ENCODE peak calls at places on chromosomes 2 and 18, in eight cellular contexts. K is CD8-positive, alpha-beta T cell; C is lung; J is NT2/D1; D is tibial artery; X is Karpas-422; E is mesendoderm; G is OCI-LY7. R is an unnamed sample.

GRCh38 chr2:33476100-33476792 is at the start of gene RASGRP3:
- DNase-seq in K (peak; percentile 66), C (peak; percentile 77), J (no peak), D (peak; percentile 88), X (peak; percentile 80), E (peak; percentile 53), G (peak; percentile 81), R (peak; percentile 78)

GRCh38 chr2:138202762-138203161 is 238.5 kb downstream of the HNMT start:
- DNase-seq in K (no peak), C (no peak), J (no peak), D (no peak), X (no peak), E (no peak), G (no peak), R (no peak)

GRCh38 chr2:185456517-185456916 is 282.1 kb upstream of the FSIP2 start:
- DNase-seq in K (no peak), C (no peak), J (no peak), D (no peak), X (no peak), E (no peak), G (no peak), R (no peak)

GRCh38 chr2:203786912-203787311 is 80.5 kb downstream of the CD28 start:
- DNase-seq in K (no peak), C (no peak), J (no peak), D (peak; percentile 48), X (no peak), E (no peak), G (peak; percentile 44), R (no peak)

GRCh38 chr2:58540680-58541079 is 299.6 kb upstream of the FANCL start:
- DNase-seq in K (no peak), C (no peak), J (peak; percentile 64), D (no peak), X (no peak), E (peak; percentile 87), G (no peak), R (no peak)

GRCh38 chr18:47166235-47166634 is 9.9 kb downstream of the IER3IP1 start:
- DNase-seq in K (no peak), C (no peak), J (no peak), D (no peak), X (no peak), E (no peak), G (no peak), R (no peak)

GRCh38 chr2:128319773-128320608 is 1.3 kb upstream of the HS6ST1 start:
- DNase-seq in K (peak; percentile 9), C (peak; percentile 28), J (no peak), D (no peak), X (no peak), E (no peak), G (no peak), R (no peak)

GRCh38 chr2:165239826-165240618 is 808 bp downstream of the SCN2A start:
- DNase-seq in K (no peak), C (no peak), J (no peak), D (no peak), X (no peak), E (no peak), G (no peak), R (no peak)

GRCh38 chr2:237993701-237994100 is 26.9 kb downstream of the UBE2F start:
- DNase-seq in K (no peak), C (no peak), J (no peak), D (no peak), X (no peak), E (no peak), G (no peak), R (no peak)

GRCh38 chr2:217943379-217944321 is 59.1 kb downstream of the TNS1 start:
- DNase-seq in K (no peak), C (peak; percentile 87), J (peak; percentile 67), D (peak; percentile 82), X (peak; percentile 52), E (peak; percentile 86), G (no peak), R (peak; percentile 74)

GRCh38 chr2:101139495-101139894 is 11.7 kb downstream of the TBC1D8 start:
- DNase-seq in K (no peak), C (no peak), J (no peak), D (no peak), X (no peak), E (no peak), G (no peak), R (no peak)
- H3K4me1 ChIP-seq in K (no peaks in the 10 kb centered on the region), C (peaks cover 12% of the 10 kb centered on the region), J (no peaks in the 10 kb centered on the region), D (peaks cover 34% of the 10 kb centered on the region), X (no peaks in the 10 kb centered on the region), E (peaks cover 4% of the 10 kb centered on the region), G (no peaks in the 10 kb centered on the region), R (peaks cover 4% of the 10 kb centered on the region)

GRCh38 chr18:2953935-2954641 is 58.9 kb downstream of the LPIN2 start:
- DNase-seq in K (no peak), C (no peak), J (no peak), D (no peak), X (no peak), E (no peak), G (no peak), R (no peak)

GRCh38 chr18:2954869-2955645 is 57.9 kb downstream of the LPIN2 start:
- DNase-seq in K (no peak), C (no peak), J (no peak), D (no peak), X (no peak), E (no peak), G (no peak), R (no peak)

GRCh38 chr18:2958819-2959298 is 54.1 kb downstream of the LPIN2 start:
- DNase-seq in K (no peak), C (no peak), J (no peak), D (peak; percentile 69), X (no peak), E (no peak), G (peak; percentile 41), R (no peak)

GRCh38 chr18:2959341-2959740 is 53.6 kb downstream of the LPIN2 start:
- DNase-seq in K (no peak), C (no peak), J (no peak), D (no peak), X (no peak), E (no peak), G (no peak), R (no peak)

DNA sequence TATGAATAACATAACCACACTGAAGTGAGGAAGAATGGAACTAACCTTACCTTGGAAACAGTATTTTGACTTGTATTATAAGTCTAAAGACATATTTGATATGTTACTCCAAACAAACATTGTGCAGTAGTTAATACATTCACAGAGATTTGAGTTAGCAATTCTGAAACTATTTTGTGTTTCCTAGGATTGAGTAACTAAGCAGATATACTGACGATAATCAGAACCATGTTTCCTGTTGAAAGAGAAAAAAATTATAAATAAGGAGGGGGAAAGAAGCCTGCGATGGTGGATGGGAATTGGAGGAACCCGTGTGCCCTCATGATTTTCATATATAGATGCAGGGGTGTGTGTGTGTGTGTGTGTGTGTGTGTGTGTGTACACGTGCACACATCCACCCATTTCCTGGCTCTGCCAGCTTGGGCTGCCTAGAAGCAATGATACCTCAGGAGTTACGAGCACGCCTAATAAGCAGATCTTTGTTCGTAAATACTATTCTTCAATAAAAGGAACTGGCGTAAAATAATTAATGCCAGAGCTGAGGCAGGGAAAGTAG is 56.9 kb downstream of the LPIN2 start:
- DNase-seq in K (no peak), C (no peak), J (no peak), D (no peak), X (no peak), E (no peak), G (no peak), R (no peak)
- H3K4me1 ChIP-seq in K (peaks cover 66% of the 10 kb centered on the region), C (peaks cover 10% of the 10 kb centered on the region), J (no peaks in the 10 kb centered on the region), D (peaks cover 54% of the 10 kb centered on the region), X (peaks cover 43% of the 10 kb centered on the region), E (no peaks in the 10 kb centered on the region), G (peaks cover 46% of the 10 kb centered on the region), R (peaks cover 6% of the 10 kb centered on the region)

GRCh38 chr2:160484859-160485520 is 8.6 kb downstream of the RBMS1 start:
- DNase-seq in K (no peak), C (no peak), J (no peak), D (no peak), X (no peak), E (peak; percentile 56), G (no peak), R (no peak)
- H3K4me1 ChIP-seq in K (peaks cover 72% of the 10 kb centered on the region), C (peaks cover 3% of the 10 kb centered on the region), J (no peaks in the 10 kb centered on the region), D (peaks cover 58% of the 10 kb centered on the region), X (no peaks in the 10 kb centered on the region), E (peaks cover 4% of the 10 kb centered on the region), G (no peaks in the 10 kb centered on the region), R (peaks cover 3% of the 10 kb centered on the region)

DNA sequence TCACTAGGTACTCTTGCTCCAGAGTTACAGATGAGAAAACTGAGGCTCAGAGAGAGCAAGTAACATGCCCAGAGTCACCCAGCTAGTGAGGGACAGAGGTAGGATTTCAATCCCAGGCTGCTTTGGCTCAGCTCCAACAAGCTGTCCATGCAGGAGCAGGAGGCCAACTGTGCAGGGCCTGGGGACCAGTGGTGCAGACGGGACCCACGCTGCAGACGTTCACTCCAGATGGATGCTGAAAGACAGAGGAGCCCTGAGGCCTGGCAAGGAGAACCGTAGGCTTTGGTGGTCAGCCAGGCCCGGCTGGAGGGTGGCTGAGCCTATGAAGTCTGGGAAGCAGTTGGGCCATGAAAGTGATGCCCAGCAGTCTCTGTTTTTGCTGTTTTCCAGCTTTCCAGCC is 102.6 kb downstream of the MCFD2 start:
- DNase-seq in K (no peak), C (peak; percentile 31), J (no peak), D (peak; percentile 75), X (no peak), E (no peak), G (no peak), R (no peak)
- H3K4me1 ChIP-seq in K (no peaks in the 10 kb centered on the region), C (peaks cover 22% of the 10 kb centered on the region), J (no peaks in the 10 kb centered on the region), D (peaks cover 66% of the 10 kb centered on the region), X (no peaks in the 10 kb centered on the region), E (no peaks in the 10 kb centered on the region), G (no peaks in the 10 kb centered on the region), R (peaks cover 10% of the 10 kb centered on the region)

GRCh38 chr2:105870858-105871257 is 126.1 kb downstream of the NCK2 start:
- DNase-seq in K (no peak), C (no peak), J (no peak), D (no peak), X (no peak), E (no peak), G (no peak), R (no peak)
- H3K4me1 ChIP-seq in K (peaks cover 92% of the 10 kb centered on the region), C (peaks cover 6% of the 10 kb centered on the region), J (peaks cover 6% of the 10 kb centered on the region), D (peaks cover 32% of the 10 kb centered on the region), X (no peaks in the 10 kb centered on the region), E (no peaks in the 10 kb centered on the region), G (no peaks in the 10 kb centered on the region), R (no peaks in the 10 kb centered on the region)

DNA sequence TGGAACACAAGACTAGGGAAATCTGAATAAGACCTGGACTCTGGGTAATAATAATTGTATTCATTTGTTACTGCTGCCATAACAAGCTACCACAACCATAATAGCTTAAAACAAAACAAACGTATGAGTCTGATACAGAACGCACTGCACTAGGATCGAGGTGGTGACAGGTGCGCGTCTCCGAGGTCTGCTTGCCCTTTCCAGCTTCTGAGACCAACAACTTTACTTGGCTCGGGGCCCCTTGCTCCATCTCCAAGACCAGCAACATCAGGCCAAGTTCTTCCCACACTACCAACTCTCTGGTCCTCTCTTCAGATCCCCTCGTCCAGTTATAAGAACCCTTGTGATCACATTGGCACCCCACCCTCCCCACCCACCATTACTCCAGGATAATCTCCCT is 42.8 kb downstream of the TBC1D8 start:
- DNase-seq in K (no peak), C (no peak), J (no peak), D (no peak), X (no peak), E (no peak), G (no peak), R (no peak)
- H3K4me1 ChIP-seq in K (no peaks in the 10 kb centered on the region), C (peaks cover 24% of the 10 kb centered on the region), J (peaks cover 7% of the 10 kb centered on the region), D (peaks cover 51% of the 10 kb centered on the region), X (no peaks in the 10 kb centered on the region), E (peaks cover 3% of the 10 kb centered on the region), G (no peaks in the 10 kb centered on the region), R (peaks cover 20% of the 10 kb centered on the region)

GRCh38 chr2:101741775-101742520 is 44.4 kb downstream of the MAP4K4 start:
- DNase-seq in K (no peak), C (no peak), J (peak; percentile 76), D (no peak), X (no peak), E (peak; percentile 89), G (no peak), R (peak; percentile 24)
- H3K4me1 ChIP-seq in K (peaks cover 66% of the 10 kb centered on the region), C (peaks cover 17% of the 10 kb centered on the region), J (peaks cover 5% of the 10 kb centered on the region), D (peaks cover 83% of the 10 kb centered on the region), X (no peaks in the 10 kb centered on the region), E (peaks cover 4% of the 10 kb centered on the region), G (peaks cover 72% of the 10 kb centered on the region), R (peaks cover 14% of the 10 kb centered on the region)